ENCODE peak calls at places on chromosome 13, in seven cellular contexts. M, E, Z, B, Q, R and I are unnamed samples.

GRCh38 chr13:40399756-40400155 is 266.7 kb downstream of the FOXO1 start:
- DNase-seq in B (peak), Z (no peak), E (no peak), R (no peak), M (no peak), Q (no peak), I (no peak)

GRCh38 chr13:30441304-30441703 is 19.0 kb downstream of the UBE2L5 start:
- DNase-seq in R (no peak), M (no peak), Q (no peak), Z (no peak), E (no peak), B (no peak), I (no peak)

GRCh38 chr13:40776681-40777165 is 5.7 kb upstream of the MRPS31 start:
- DNase-seq in R (no peak), B (peak), E (no peak), Z (peak), M (peak), Q (no peak), I (no peak)

GRCh38 chr13:29543230-29544215 is 52.0 kb downstream of the SLC7A1 start:
- DNase-seq in E (no peak), Q (no peak), Z (no peak), B (peak), M (peak), R (no peak), I (no peak)

GRCh38 chr13:51420681-51421476 is 32.0 kb downstream of the INTS6 start:
- DNase-seq in Q (no peak), E (no peak), Z (no peak), R (no peak), M (no peak), B (no peak), I (no peak)

GRCh38 chr13:95564948-95565347 is 12.4 kb downstream of the CLDN10 start:
- DNase-seq in B (peak), M (peak), E (no peak), Z (no peak), R (no peak), Q (no peak), I (peak)

GRCh38 chr13:108345016-108345415 is 75.5 kb downstream of the TNFSF13B start:
- DNase-seq in M (no peak), E (no peak), R (no peak), Q (no peak), B (no peak), Z (no peak), I (no peak)

GRCh38 chr13:98476538-98476966 is 100.4 kb downstream of the STK24 start:
- DNase-seq in R (peak), M (peak), E (peak), B (peak), Z (peak), Q (peak), I (peak)

GRCh38 chr13:43879323-43880181 is at the start of the genes CCDC122 and LACC1:
- DNase-seq in M (peak), Q (no peak), E (peak), B (peak), Z (peak), R (peak), I (peak)

GRCh38 chr13:44523176-44524017 is 52.7 kb downstream of the TSC22D1 start:
- DNase-seq in Q (no peak), B (peak), M (peak), E (no peak), R (no peak), Z (no peak), I (peak)

GRCh38 chr13:19587635-19588300 is 26.4 kb upstream of the TPTE2 start:
- DNase-seq in Q (no peak), M (peak), Z (no peak), E (no peak), R (no peak), B (peak), I (no peak)

GRCh38 chr13:33649212-33649917 is 168.6 kb upstream of the RFC3 start:
- DNase-seq in M (peak), B (peak), E (no peak), Z (no peak), Q (no peak), R (no peak), I (no peak)

GRCh38 chr13:87120476-87120875 is 550.7 kb upstream of the SLITRK5 start:
- DNase-seq in E (no peak), B (no peak), Q (no peak), M (peak), Z (no peak), R (no peak), I (no peak)

GRCh38 chr13:113090415-113090770 is 15.2 kb upstream of the F7 start:
- DNase-seq in R (no peak), M (no peak), E (no peak), B (no peak), Z (no peak), Q (no peak), I (no peak)

GRCh38 chr13:79989251-79989661 is 351.7 kb downstream of the SPRY2 start:
- DNase-seq in M (peak), Z (no peak), E (no peak), R (no peak), B (peak), Q (no peak), I (peak)

GRCh38 chr13:51552027-51552426 is 32.2 kb upstream of the WDFY2 start:
- DNase-seq in Z (no peak), R (no peak), B (no peak), E (no peak), Q (no peak), M (no peak), I (no peak)

GRCh38 chr13:24740014-24740890 is 23.7 kb upstream of the RNF17 start:
- DNase-seq in B (no peak), E (no peak), Q (no peak), R (no peak), M (no peak), Z (no peak), I (no peak)

GRCh38 chr13:34349091-34349722 is 531.3 kb downstream of the RFC3 start:
- DNase-seq in M (peak), B (peak), E (peak), R (peak), Z (no peak), Q (peak), I (peak)

GRCh38 chr13:30676672-30677071 is 58.7 kb upstream of the ALOX5AP start:
- DNase-seq in Z (no peak), M (peak), B (peak), Q (no peak), R (no peak), E (no peak), I (no peak)

GRCh38 chr13:42478531-42479156 is 95.3 kb upstream of the TNFSF11 start:
- DNase-seq in Z (no peak), B (peak), M (peak), R (no peak), E (no peak), Q (no peak), I (no peak)

GRCh38 chr13:45341799-45342584 is 1.0 kb upstream of the TPT1 start:
- DNase-seq in Z (no peak), R (peak), Q (no peak), E (peak), M (peak), B (peak), I (no peak)

GRCh38 chr13:20803180-20803965 is 29.6 kb upstream of the EEF1AKMT1 start:
- DNase-seq in Z (no peak), Q (no peak), M (no peak), B (peak), E (no peak), R (no peak), I (no peak)

GRCh38 chr13:43411741-43412140 is 375.0 kb downstream of the ENOX1 start:
- DNase-seq in Q (no peak), B (no peak), R (no peak), Z (no peak), E (peak), M (no peak), I (no peak)

GRCh38 chr13:112783946-112784500 is 94.2 kb downstream of the ATP11A start:
- DNase-seq in E (peak), B (no peak), Q (no peak), M (no peak), R (no peak), Z (no peak), I (no peak)

GRCh38 chr13:67859904-67860303 is 629.8 kb upstream of the PCDH9 start:
- DNase-seq in B (no peak), R (no peak), Q (no peak), M (no peak), E (no peak), Z (no peak), I (no peak)

GRCh38 chr13:51734786-51735185 is 69.2 kb downstream of the DHRS12 start:
- DNase-seq in Z (no peak), R (no peak), Q (no peak), M (no peak), B (no peak), E (no peak), I (no peak)

GRCh38 chr13:91955546-91956355 is 557.3 kb downstream of the GPC5 start:
- DNase-seq in M (no peak), E (no peak), Q (no peak), Z (no peak), B (no peak), R (no peak), I (no peak)

GRCh38 chr13:70034280-70034679 is 73.3 kb upstream of the ATXN8OS start:
- DNase-seq in M (no peak), Z (no peak), Q (no peak), R (no peak), B (no peak), E (no peak), I (no peak)

GRCh38 chr13:45074721-45075120 is 45.6 kb upstream of the GTF2F2 start:
- DNase-seq in Q (no peak), R (no peak), E (no peak), Z (no peak), B (no peak), M (no peak), I (no peak)

GRCh38 chr13:46667687-46668281 is 114.8 kb downstream of the LRCH1 start:
- DNase-seq in E (no peak), R (no peak), Q (no peak), M (peak), B (no peak), Z (no peak), I (no peak)
- H3K4me3 ChIP-seq in E (no peak), R (no peak), Q (no peak), M (peak), B (no peak), Z (peak), I (peak)

DNA sequence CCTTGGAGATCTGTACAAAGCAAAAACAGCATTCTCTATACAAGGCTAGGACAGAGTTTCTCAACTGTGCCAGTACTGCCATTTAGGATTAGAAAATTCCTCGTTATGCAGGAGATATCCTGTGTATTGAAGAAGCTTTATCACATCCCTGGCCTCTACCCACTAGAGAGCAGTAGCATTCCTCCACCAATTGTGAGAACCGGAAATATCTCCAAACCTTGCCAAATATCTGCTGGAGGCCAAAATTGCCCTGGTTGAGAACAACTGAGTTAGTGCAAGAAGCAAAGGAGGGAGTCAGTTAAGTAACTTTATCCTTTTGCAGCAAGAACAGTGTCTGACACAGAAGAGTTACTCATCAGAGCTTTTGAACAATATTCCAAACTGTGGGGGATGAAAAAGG is 16.2 kb upstream of the FREM2 start:
- DNase-seq in Z (no peak), B (no peak), Q (no peak), R (no peak), M (peak), E (no peak), I (no peak)
- TF ChIP-seq CTCF in Z (no peak), B (no peak), Q (no peak), R (no peak), M (peak), E (no peak), I (no peak)

GRCh38 chr13:59960683-59961082 is 203.0 kb downstream of the DIAPH3 start:
- DNase-seq in Q (no peak), R (no peak), Z (no peak), B (peak), E (no peak), M (peak), I (no peak)
- H3K4me3 ChIP-seq in Q (no peak), R (no peak), Z (no peak), B (no peak), E (no peak), M (no peak), I (no peak)

GRCh38 chr13:81713201-81713600 is 1372.3 kb upstream of the SPRY2 start:
- DNase-seq in M (no peak), Q (no peak), Z (no peak), E (no peak), R (no peak), B (no peak), I (no peak)

DNA sequence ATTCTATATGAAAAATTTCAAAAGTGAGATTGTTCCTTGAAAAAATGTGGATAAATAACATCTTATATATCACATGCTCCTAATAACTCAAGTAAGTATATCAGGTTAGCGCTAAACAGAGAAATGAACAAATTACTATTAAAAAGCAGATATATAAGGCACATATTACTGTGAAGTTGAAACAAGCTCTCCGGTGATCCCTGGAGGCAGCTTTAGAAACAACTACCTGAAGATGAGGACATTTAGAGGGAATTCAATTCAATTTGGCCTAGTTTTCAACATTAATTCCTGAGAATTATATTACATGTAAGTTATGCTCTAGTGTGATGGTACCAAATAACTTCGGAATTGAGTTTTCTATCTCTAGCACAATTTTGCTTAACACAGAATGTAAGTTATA is 1373.6 kb upstream of the SPRY2 start:
- DNase-seq in M (no peak), R (no peak), E (no peak), B (no peak), Q (no peak), Z (no peak), I (no peak)
- TF ChIP-seq CTCF in M (no peak), R (no peak), E (no peak), B (no peak), Q (no peak), Z (no peak), I (no peak)

GRCh38 chr13:101530293-101530692 is 77.8 kb downstream of the ITGBL1 start:
- DNase-seq in R (no peak), Q (no peak), E (no peak), B (no peak), M (peak), Z (no peak), I (no peak)

GRCh38 chr13:101535192-101535746 is 82.8 kb downstream of the ITGBL1 start:
- DNase-seq in B (peak), M (peak), R (no peak), E (no peak), Q (no peak), Z (no peak), I (no peak)

GRCh38 chr13:101527130-101527529 is 74.7 kb downstream of the ITGBL1 start:
- DNase-seq in R (no peak), M (no peak), E (no peak), Z (no peak), B (peak), Q (no peak), I (no peak)

GRCh38 chr13:101523732-101524131 is 71.3 kb downstream of the ITGBL1 start:
- DNase-seq in B (peak), Z (no peak), Q (peak), M (peak), E (no peak), R (no peak), I (no peak)

DNA sequence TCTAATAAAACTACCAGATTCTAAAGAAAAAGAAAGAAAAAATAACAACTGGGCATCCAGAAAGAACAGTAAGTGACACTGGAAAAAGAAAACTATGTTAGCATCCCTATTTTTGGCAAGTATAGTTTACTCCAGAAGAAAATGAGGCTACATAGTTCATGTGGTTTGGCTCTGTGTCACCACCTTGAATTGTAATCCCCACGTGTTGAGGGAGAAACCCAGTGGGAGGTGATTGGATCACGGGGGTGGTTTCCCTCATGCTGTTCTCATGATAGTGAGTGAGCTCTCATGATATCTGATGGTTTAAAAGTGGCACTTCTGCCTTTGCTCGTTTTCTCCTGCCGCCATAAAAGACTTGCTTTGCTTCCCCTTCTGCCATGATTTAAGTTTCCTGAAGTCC is 76.9 kb downstream of the ITGBL1 start:
- DNase-seq in Q (no peak), R (peak), B (no peak), Z (no peak), M (peak), E (no peak), I (peak)
- H3K4me3 ChIP-seq in Q (no peak), R (no peak), B (no peak), Z (no peak), M (no peak), E (no peak), I (no peak)